ENCODE peak calls at places on chromosome 1, in seven cellular contexts. X, L, K, P, T, W and F are unnamed samples. For H3K4me1, the result is how much of the 10 kb centered on the place peaks cover.

GRCh38 chr1:170929835-170930554 is 5.3 kb upstream of the MROH9 start:
- DNase-seq in X (peak), L (no peak), K (peak), P (peak), T (no peak), W (no peak), F (peak)

GRCh38 chr1:218266356-218266755 is 18.7 kb upstream of the RRP15 start:
- DNase-seq in X (no peak), L (no peak), K (no peak), P (no peak), T (no peak), W (no peak), F (no peak)

GRCh38 chr1:84620720-84621313 is 46.6 kb upstream of the CTBS start:
- DNase-seq in X (peak), L (peak), K (peak), P (peak), T (peak), W (no peak), F (peak)

GRCh38 chr1:21220815-21221214 is 44.1 kb upstream of the EIF4G3 start:
- DNase-seq in X (peak), L (no peak), K (no peak), P (no peak), T (no peak), W (no peak), F (no peak)

GRCh38 chr1:153475282-153475681 is 14.8 kb upstream of the S100A7 start:
- DNase-seq in X (no peak), L (no peak), K (no peak), P (no peak), T (no peak), W (no peak), F (no peak)

GRCh38 chr1:174550296-174550695 is 102.5 kb downstream of the GPR52 start:
- DNase-seq in X (no peak), L (no peak), K (no peak), P (no peak), T (no peak), W (no peak), F (no peak)

GRCh38 chr1:209802780-209803152 is 3.2 kb downstream of the IRF6 start:
- DNase-seq in X (no peak), L (no peak), K (no peak), P (no peak), T (no peak), W (no peak), F (no peak)

GRCh38 chr1:1013922-1014617 is 773 bp downstream of the ISG15 start:
- DNase-seq in X (no peak), L (peak), K (no peak), P (peak), T (no peak), W (no peak), F (no peak)

DNA sequence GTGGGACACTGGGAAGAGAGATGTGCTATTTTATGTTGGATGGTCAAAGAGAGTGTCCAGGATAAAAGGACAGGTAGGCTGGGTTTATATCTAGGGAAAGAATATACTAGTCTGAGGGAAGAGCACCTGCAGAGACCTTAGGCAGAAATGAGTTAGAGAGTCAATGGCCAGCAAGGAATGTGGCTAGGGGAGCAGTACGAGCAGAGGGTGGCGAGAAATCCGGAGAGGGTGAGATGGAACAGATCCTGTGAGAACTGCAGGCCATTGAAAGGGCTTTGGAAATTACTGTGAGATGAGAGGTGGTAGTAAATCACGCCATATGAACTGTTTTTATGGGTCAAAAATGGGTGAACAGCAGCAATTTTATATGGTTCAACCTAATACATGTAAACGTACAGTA is 75.4 kb upstream of the CD1D start:
- DNase-seq in X (no peak), L (no peak), K (no peak), P (peak), T (no peak), W (no peak), F (no peak)
- H3K4me1 ChIP-seq in X (under half), L (under half), K (under half), P (half or more), T (under half), W (under half), F (under half)

DNA sequence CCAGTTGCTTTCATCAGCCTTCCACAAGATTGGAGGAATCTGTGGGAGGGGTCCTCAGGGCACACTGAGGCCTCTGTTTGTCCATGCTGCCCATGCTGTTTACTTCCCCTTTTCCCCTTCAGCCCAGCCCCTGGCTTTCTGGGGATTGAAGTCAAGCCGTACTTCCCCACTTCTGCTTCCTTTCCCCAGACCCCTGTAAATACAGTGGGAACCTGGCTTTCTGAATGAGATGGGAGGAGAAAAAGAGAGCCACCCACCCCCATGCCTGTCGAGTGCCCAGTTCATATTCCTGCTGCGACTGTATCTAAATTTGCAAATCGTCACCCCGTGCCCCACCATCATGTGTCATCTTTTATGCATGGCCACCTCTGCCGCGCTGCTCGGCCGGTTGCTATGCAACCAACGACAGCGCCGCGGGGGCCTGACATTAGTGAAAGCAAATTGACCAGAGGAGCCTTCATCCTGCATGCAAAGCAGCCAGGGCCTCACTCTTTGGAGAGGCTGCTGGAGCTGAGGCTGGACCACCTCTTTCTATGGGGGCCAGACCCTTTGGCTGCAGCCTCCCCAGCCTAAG is 143.0 kb downstream of the ELAVL4 start:
- DNase-seq in X (no peak), L (no peak), K (no peak), P (peak), T (no peak), W (no peak), F (no peak)
- TF ChIP-seq POLR2AphosphoS5 in X (no peak), L (no peak), K (no peak), P (no peak), T (no peak), W (no peak), F (no peak)

DNA sequence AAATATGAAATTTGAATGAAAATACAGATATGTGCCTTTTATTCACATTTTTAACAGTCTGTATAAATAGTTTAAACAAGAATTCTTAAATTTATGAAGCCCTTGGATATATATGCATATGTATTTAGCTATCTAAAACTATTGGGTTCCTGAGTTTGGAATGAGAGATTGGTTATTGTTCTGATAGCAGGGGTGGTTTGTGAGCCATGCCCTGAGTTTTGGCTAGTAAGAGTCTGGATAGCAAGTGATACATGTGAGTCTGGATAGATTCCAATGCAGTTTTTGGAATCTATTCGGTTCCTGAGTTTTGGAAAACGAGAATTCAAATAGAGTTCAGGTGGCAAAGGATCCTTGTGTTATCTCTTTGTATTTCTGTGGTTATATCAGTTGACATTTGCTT is 2.8 kb downstream of the MAN1A2 start:
- DNase-seq in X (peak), L (no peak), K (no peak), P (no peak), T (no peak), W (no peak), F (no peak)
- H3K4me3 ChIP-seq in X (peak), L (peak), K (no peak), P (peak), T (no peak), W (peak), F (no peak)

DNA sequence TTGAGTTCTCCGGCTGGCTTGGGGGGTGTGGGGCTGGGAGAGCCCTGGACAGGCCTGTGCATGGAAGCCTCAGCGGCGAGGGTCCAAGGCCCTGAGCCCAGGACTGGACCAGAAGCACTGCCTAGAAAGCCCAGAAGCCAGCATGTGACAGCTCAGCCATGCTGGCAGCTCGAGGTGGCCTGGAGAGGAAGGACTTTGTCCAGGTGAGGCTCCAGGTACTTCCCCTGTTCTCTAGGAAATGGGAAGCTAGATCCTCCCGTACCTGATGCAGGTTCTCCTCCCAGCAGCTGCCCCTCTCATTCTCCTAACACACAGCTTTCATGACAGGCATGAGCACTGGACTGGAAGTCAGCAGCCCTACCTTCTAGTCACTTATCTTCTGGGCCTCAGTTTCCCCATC is 6.4 kb downstream of the PADI3 start:
- DNase-seq in X (no peak), L (no peak), K (no peak), P (no peak), T (peak), W (no peak), F (no peak)
- H3K4me1 ChIP-seq in X (under half), L (under half), K (under half), P (under half), T (under half), W (under half), F (under half)

GRCh38 chr1:109825774-109826173 is 62.1 kb upstream of the EPS8L3 start:
- DNase-seq in X (no peak), L (no peak), K (no peak), P (no peak), T (no peak), W (no peak), F (no peak)

GRCh38 chr1:109821831-109822745 is 58.4 kb upstream of the EPS8L3 start:
- DNase-seq in X (no peak), L (no peak), K (no peak), P (no peak), T (no peak), W (no peak), F (no peak)

GRCh38 chr1:109822749-109823542 is 59.2 kb upstream of the EPS8L3 start:
- DNase-seq in X (no peak), L (no peak), K (no peak), P (no peak), T (no peak), W (no peak), F (no peak)

GRCh38 chr1:109824349-109825115 is 60.8 kb upstream of the EPS8L3 start:
- DNase-seq in X (no peak), L (no peak), K (no peak), P (no peak), T (no peak), W (peak), F (no peak)

GRCh38 chr1:109823543-109824348 is 60.0 kb upstream of the EPS8L3 start:
- DNase-seq in X (no peak), L (no peak), K (no peak), P (no peak), T (no peak), W (peak), F (no peak)
- TF ChIP-seq POLR2AphosphoS5 in X (no peak), L (peak), K (no peak), P (no peak), T (no peak), W (no peak), F (no peak)

DNA sequence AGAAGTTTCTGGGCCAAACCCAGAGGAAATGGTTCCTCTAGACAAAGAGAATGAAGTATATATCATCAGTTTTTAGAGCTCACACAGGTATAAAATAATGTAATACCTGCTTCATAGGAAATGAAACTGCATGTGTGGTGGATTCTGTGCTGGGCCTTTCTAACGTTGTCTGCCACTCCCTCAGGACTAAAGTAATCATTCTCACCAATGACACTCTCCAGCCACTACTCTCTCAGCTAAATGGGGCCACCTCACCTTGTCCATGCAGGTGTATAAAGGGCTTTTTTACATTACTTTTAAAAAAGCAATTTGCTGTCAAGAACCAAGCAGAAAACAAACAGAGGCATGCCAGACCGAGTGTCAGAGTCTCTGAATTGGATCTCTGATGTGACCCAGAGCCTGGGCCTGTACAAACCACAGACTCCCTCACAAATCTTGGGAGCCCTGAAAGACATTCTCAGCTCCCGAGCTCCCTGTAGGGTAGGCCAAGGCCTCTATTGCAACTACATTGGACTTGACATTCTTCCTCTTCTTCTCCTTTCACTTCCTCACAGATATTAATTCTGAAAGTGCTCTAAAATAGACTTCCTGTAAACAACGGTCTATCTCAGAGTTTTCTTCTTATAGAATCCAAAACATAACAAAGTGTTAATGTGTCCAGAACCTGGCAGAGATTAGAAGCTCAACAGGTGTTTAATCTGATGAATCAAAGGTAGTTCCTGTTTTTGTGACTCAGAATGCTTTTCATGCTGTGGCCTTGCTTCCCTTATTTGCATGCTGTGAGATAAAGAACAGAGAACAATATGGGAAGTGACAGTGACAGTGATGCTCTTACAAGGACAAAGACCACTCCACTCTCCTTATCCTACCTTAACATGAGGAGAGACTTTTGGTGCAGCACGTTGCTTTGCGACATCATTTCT is 8.6 kb downstream of the AIM2 start:
- DNase-seq in X (peak), L (no peak), K (no peak), P (no peak), T (no peak), W (no peak), F (no peak)
- H3K4me3 ChIP-seq in X (no peak), L (no peak), K (no peak), P (no peak), T (no peak), W (no peak), F (no peak)

GRCh38 chr1:90012305-90012704 is 17.4 kb downstream of the ZNF326 start:
- DNase-seq in X (no peak), L (no peak), K (no peak), P (no peak), T (no peak), W (no peak), F (no peak)

DNA sequence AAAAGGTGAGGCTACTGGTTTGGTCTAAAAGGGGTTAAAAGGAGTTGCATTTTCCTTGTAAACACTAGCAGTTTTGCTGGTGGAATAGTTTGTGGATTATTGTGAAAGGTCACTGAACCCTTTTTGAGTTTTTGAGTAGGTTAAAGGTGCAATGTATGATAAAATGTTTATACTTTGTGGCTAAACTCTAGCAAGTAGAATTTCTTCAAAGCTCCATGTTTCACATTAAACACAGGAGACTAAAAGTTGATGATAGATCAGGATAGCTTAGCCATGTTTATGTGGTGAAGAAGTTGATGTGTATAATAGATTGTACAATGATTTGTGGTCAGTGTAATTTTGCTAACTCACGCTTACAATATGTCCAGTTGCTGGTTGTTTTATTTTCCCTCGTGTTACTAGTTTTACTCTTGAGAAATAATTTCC is 13.1 kb downstream of the ZNF326 start:
- DNase-seq in X (no peak), L (no peak), K (no peak), P (no peak), T (no peak), W (no peak), F (no peak)
- H3K4me1 ChIP-seq in X (under half), L (under half), K (under half), P (under half), T (under half), W (under half), F (under half)